ENCODE peak calls at places on chromosome 2, in nine cellular contexts. L is naive thymus-derived CD4-positive, alpha-beta T cell; P is testis; M is AG09319; G is IMR-90; A is T-helper 22 cell; I is NT2/D1; C is K562; X is psoas muscle. Z is an unnamed sample.
A peak's percentile ranks its signal among the peaks of the same experiment; 100 is the strongest.

GRCh38 chr2:217816396-217816869 is 186.4 kb downstream of the TNS1 start:
- DNase-seq in L (no peak), P (no peak), M (no peak), G (peak; percentile 46), A (no peak), I (no peak), C (no peak), X (no peak), Z (no peak)

GRCh38 chr2:60554649-60555065 is 1.2 kb upstream of the BCL11A start:
- DNase-seq in L (no peak), P (no peak), M (no peak), G (no peak), A (no peak), I (no peak), C (peak; percentile 24), X (no peak), Z (no peak)

GRCh38 chr2:104574367-104574766 is 279.5 kb upstream of the POU3F3 start:
- DNase-seq in L (no peak), P (no peak), M (no peak), G (no peak), A (no peak), I (no peak), C (no peak), X (no peak), Z (no peak)

GRCh38 chr2:204505946-204506345 is 39.3 kb upstream of the PARD3B start:
- DNase-seq in L (no peak), P (no peak), M (peak; percentile 3), G (peak; percentile 52), A (no peak), I (no peak), C (no peak), X (no peak), Z (no peak)

GRCh38 chr2:212709287-212709686 is 170.7 kb upstream of the ERBB4 start:
- DNase-seq in L (no peak), P (no peak), M (no peak), G (peak; percentile 66), A (no peak), I (no peak), C (no peak), X (no peak), Z (no peak)

GRCh38 chr2:2840681-2841300 is 509.7 kb upstream of the MYT1L start:
- DNase-seq in L (no peak), P (no peak), M (no peak), G (no peak), A (no peak), I (no peak), C (no peak), X (no peak), Z (no peak)

GRCh38 chr2:212843409-212844199 is 305.0 kb upstream of the ERBB4 start:
- DNase-seq in L (no peak), P (no peak), M (peak; percentile 28), G (peak; percentile 91), A (no peak), I (no peak), C (no peak), X (no peak), Z (no peak)

GRCh38 chr2:116692988-116693387 is 1121.5 kb upstream of the DDX18 start:
- DNase-seq in L (no peak), P (no peak), M (no peak), G (no peak), A (no peak), I (no peak), C (no peak), X (no peak), Z (no peak)

GRCh38 chr2:215428060-215428910 is 7.6 kb downstream of the FN1 start:
- DNase-seq in L (no peak), P (no peak), M (no peak), G (peak; percentile 23), A (no peak), I (no peak), C (no peak), X (no peak), Z (no peak)

GRCh38 chr2:121479882-121480522 is 50.7 kb upstream of the RNU4ATAC start:
- DNase-seq in L (no peak), P (no peak), M (no peak), G (no peak), A (no peak), I (no peak), C (no peak), X (no peak), Z (no peak)

GRCh38 chr2:157176602-157177001 is 80.9 kb upstream of the GALNT5 start:
- DNase-seq in L (no peak), P (no peak), M (no peak), G (no peak), A (no peak), I (no peak), C (no peak), X (no peak), Z (no peak)

GRCh38 chr2:27885246-27885645 is 4.9 kb downstream of the RBKS start:
- DNase-seq in L (no peak), P (no peak), M (no peak), G (peak; percentile 48), A (no peak), I (no peak), C (no peak), X (no peak), Z (no peak)

GRCh38 chr2:230929381-230930148 is 4.5 kb upstream of the GPR55 start:
- DNase-seq in L (no peak), P (peak; percentile 50), M (no peak), G (no peak), A (no peak), I (no peak), C (no peak), X (no peak), Z (no peak)

GRCh38 chr2:165898381-165898780 is 55.2 kb downstream of the TTC21B start:
- DNase-seq in L (no peak), P (no peak), M (no peak), G (peak; percentile 28), A (no peak), I (no peak), C (no peak), X (no peak), Z (no peak)

GRCh38 chr2:31748041-31748440 is 167.3 kb upstream of the SRD5A2 start:
- DNase-seq in L (no peak), P (no peak), M (no peak), G (no peak), A (no peak), I (no peak), C (no peak), X (no peak), Z (no peak)

GRCh38 chr2:103166406-103167324 is 404.8 kb downstream of the TMEM182 start:
- DNase-seq in L (no peak), P (no peak), M (no peak), G (no peak), A (no peak), I (no peak), C (no peak), X (no peak), Z (no peak)

GRCh38 chr2:174681983-174682577 is 82.2 kb downstream of the CHRNA1 start:
- DNase-seq in L (peak; percentile 37), P (peak; percentile 39), M (no peak), G (no peak), A (peak; percentile 8), I (no peak), C (no peak), X (peak; percentile 46), Z (no peak)

GRCh38 chr2:234071664-234072063 is 21.2 kb downstream of the SPP2 start:
- DNase-seq in L (no peak), P (no peak), M (no peak), G (no peak), A (no peak), I (no peak), C (no peak), X (no peak), Z (no peak)

GRCh38 chr2:37798315-37799005 is 126.6 kb upstream of the RMDN2 start:
- DNase-seq in L (no peak), P (no peak), M (no peak), G (peak; percentile 35), A (no peak), I (no peak), C (no peak), X (no peak), Z (no peak)

GRCh38 chr2:27717070-27717453 is 53.4 kb downstream of the SLC4A1AP start:
- DNase-seq in L (no peak), P (peak; percentile 67), M (no peak), G (peak; percentile 42), A (no peak), I (no peak), C (no peak), X (peak; percentile 37), Z (no peak)

GRCh38 chr2:111068435-111069058 is 52.2 kb upstream of the BCL2L11 start:
- DNase-seq in L (no peak), P (no peak), M (no peak), G (no peak), A (no peak), I (no peak), C (no peak), X (no peak), Z (no peak)

GRCh38 chr2:86466306-86466705 is 25.1 kb downstream of the KDM3A start:
- DNase-seq in L (no peak), P (no peak), M (no peak), G (no peak), A (no peak), I (no peak), C (no peak), X (no peak), Z (no peak)

GRCh38 chr2:24852026-24852425 is 58.8 kb downstream of the CENPO start:
- DNase-seq in L (no peak), P (no peak), M (no peak), G (no peak), A (no peak), I (no peak), C (no peak), X (no peak), Z (no peak)

GRCh38 chr2:84631047-84631446 is 114.7 kb downstream of the DNAH6 start:
- DNase-seq in L (peak; percentile 57), P (no peak), M (peak; percentile 1), G (peak; percentile 53), A (no peak), I (no peak), C (peak; percentile 19), X (no peak), Z (no peak)

GRCh38 chr2:222656544-222657446 is 903 bp upstream of the FARSB start:
- DNase-seq in L (no peak), P (no peak), M (no peak), G (no peak), A (no peak), I (no peak), C (no peak), X (no peak), Z (no peak)

GRCh38 chr2:108449410-108450200 is 599 bp downstream of the GCC2 start:
- DNase-seq in L (peak; percentile 54), P (peak; percentile 26), M (no peak), G (peak; percentile 38), A (peak; percentile 20), I (no peak), C (peak; percentile 20), X (no peak), Z (no peak)

GRCh38 chr2:148954536-148954935 is 79.5 kb downstream of the KIF5C start:
- DNase-seq in L (no peak), P (no peak), M (no peak), G (no peak), A (no peak), I (no peak), C (no peak), X (no peak), Z (no peak)

GRCh38 chr2:63301481-63301880 is 250.9 kb downstream of the OTX1 start:
- DNase-seq in L (no peak), P (no peak), M (no peak), G (no peak), A (no peak), I (no peak), C (no peak), X (no peak), Z (no peak)

GRCh38 chr2:52934354-52934898 is 833.2 kb upstream of the CHAC2 start:
- DNase-seq in L (no peak), P (no peak), M (no peak), G (peak; percentile 91), A (no peak), I (no peak), C (no peak), X (no peak), Z (no peak)

GRCh38 chr2:120650022-120650644 is 85.5 kb upstream of the GLI2 start:
- DNase-seq in L (no peak), P (no peak), M (no peak), G (no peak), A (no peak), I (no peak), C (no peak), X (no peak), Z (no peak)

GRCh38 chr2:30266705-30267104 is 35.4 kb downstream of the LBH start:
- DNase-seq in L (no peak), P (no peak), M (no peak), G (no peak), A (no peak), I (no peak), C (no peak), X (no peak), Z (no peak)